ENCODE peak calls at places on chromosome 13, in ten cellular contexts. C is H7; N is hepatocyte; X is DND-41; Y is thoracic aorta; B is colonic mucosa; T is CD8-positive, alpha-beta T cell; H is OCI-LY7; V is left lung; U is ascending aorta. S is an unnamed sample.

GRCh38 chr13:35954207-35954560 is 177.0 kb downstream of the DCLK1 start:
- DNase-seq in C (no peak), N (no peak), X (no peak), Y (no peak), B (no peak), T (no peak), H (no peak), V (no peak), U (no peak), S (no peak)

GRCh38 chr13:40562975-40563349 is 103.5 kb downstream of the FOXO1 start:
- DNase-seq in C (no peak), N (no peak), X (no peak), Y (no peak), B (no peak), T (no peak), H (no peak), V (peak; percentile 82), U (no peak), S (no peak)

GRCh38 chr13:77065456-77066147 is 38.6 kb upstream of the FBXL3 start:
- DNase-seq in C (no peak), N (no peak), X (no peak), Y (no peak), B (no peak), T (no peak), H (no peak), V (no peak), U (no peak), S (no peak)

GRCh38 chr13:80337706-80338105 is 3.2 kb downstream of the SPRY2 start:
- DNase-seq in C (no peak), N (no peak), X (no peak), Y (no peak), B (no peak), T (no peak), H (no peak), V (no peak), U (no peak), S (no peak)

GRCh38 chr13:103730407-103730806 is 664.2 kb upstream of the SLC10A2 start:
- DNase-seq in C (no peak), N (no peak), X (no peak), Y (no peak), B (no peak), T (no peak), H (no peak), V (no peak), U (no peak), S (no peak)

GRCh38 chr13:91017669-91018053 is 329.8 kb upstream of the MIR17HG start:
- DNase-seq in C (no peak), N (peak; percentile 18), X (no peak), Y (no peak), B (no peak), T (no peak), H (no peak), V (peak; percentile 34), U (no peak), S (no peak)

GRCh38 chr13:45393941-45394570 is 24.1 kb downstream of the SLC25A30 start:
- DNase-seq in C (peak; percentile 92), N (peak; percentile 74), X (peak; percentile 43), Y (no peak), B (no peak), T (no peak), H (peak; percentile 54), V (no peak), U (peak; percentile 65), S (no peak)

GRCh38 chr13:102846261-102847015 is 606 bp downstream of the ERCC5 start:
- DNase-seq in C (no peak), N (peak; percentile 55), X (peak; percentile 65), Y (no peak), B (peak; percentile 57), T (peak; percentile 24), H (peak; percentile 69), V (peak; percentile 72), U (peak; percentile 72), S (peak; percentile 37)

GRCh38 chr13:98478134-98479129 is 98.5 kb downstream of the STK24 start:
- DNase-seq in C (peak; percentile 70), N (no peak), X (no peak), Y (no peak), B (no peak), T (no peak), H (peak; percentile 6), V (no peak), U (no peak), S (peak; percentile 43)

GRCh38 chr13:106581268-106581667 is 13.3 kb upstream of the ARGLU1 start:
- DNase-seq in C (no peak), N (no peak), X (no peak), Y (no peak), B (no peak), T (no peak), H (no peak), V (no peak), U (no peak), S (no peak)

GRCh38 chr13:70188567-70188966 is 80.3 kb upstream of the KLHL1 start:
- DNase-seq in C (no peak), N (no peak), X (no peak), Y (no peak), B (no peak), T (no peak), H (no peak), V (no peak), U (no peak), S (no peak)

GRCh38 chr13:70894258-70894657 is 786.0 kb upstream of the KLHL1 start:
- DNase-seq in C (no peak), N (no peak), X (no peak), Y (no peak), B (no peak), T (no peak), H (no peak), V (no peak), U (no peak), S (no peak)

GRCh38 chr13:52405767-52406494 is at the start of gene THSD1:
- DNase-seq in C (peak; percentile 82), N (peak; percentile 45), X (no peak), Y (no peak), B (peak; percentile 38), T (no peak), H (no peak), V (peak; percentile 85), U (peak; percentile 77), S (no peak)

GRCh38 chr13:39788097-39788496 is 132.6 kb downstream of the COG6 start:
- DNase-seq in C (no peak), N (no peak), X (no peak), Y (no peak), B (no peak), T (no peak), H (no peak), V (no peak), U (no peak), S (no peak)

GRCh38 chr13:43830481-43830873 is 43.7 kb upstream of the ENOX1 start:
- DNase-seq in C (no peak), N (peak; percentile 25), X (no peak), Y (no peak), B (no peak), T (no peak), H (no peak), V (no peak), U (no peak), S (no peak)

GRCh38 chr13:48398450-48399095 is 14.3 kb downstream of the LPAR6 start:
- DNase-seq in C (no peak), N (no peak), X (no peak), Y (no peak), B (no peak), T (no peak), H (no peak), V (no peak), U (no peak), S (no peak)

GRCh38 chr13:33152389-33152788 is 133.2 kb downstream of the STARD13 start:
- DNase-seq in C (no peak), N (no peak), X (no peak), Y (no peak), B (no peak), T (no peak), H (no peak), V (no peak), U (no peak), S (no peak)

GRCh38 chr13:31088826-31089420 is 72.8 kb downstream of the HSPH1 start:
- DNase-seq in C (no peak), N (no peak), X (no peak), Y (no peak), B (no peak), T (no peak), H (no peak), V (no peak), U (peak; percentile 16), S (no peak)

GRCh38 chr13:37381502-37381901 is 217.1 kb downstream of the POSTN start:
- DNase-seq in C (no peak), N (no peak), X (no peak), Y (no peak), B (no peak), T (no peak), H (no peak), V (no peak), U (no peak), S (no peak)

DNA sequence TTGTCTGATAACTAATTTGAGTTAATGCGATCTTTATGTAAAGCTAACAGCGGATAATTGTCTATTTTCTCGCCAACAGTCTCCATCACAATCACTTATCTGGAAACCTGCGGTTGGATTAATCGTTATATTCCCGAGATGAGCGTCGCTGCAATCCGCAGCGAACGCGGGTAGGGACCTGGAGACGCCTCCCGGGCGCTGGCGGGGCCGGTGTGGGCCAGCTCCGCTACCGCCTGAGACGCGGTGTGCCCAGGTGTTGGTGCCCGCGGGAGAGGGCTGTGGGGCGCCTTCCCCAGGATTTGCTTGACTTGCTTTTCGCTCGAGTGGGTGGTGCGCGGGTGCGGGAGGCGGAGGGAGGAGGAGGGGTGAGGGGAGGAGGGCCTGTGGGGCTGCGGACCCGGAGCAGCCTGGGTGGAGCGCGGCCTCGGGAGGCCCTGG is 38.3 kb downstream of the SOX1 start:
- DNase-seq in C (peak; percentile 78), N (no peak), X (no peak), Y (no peak), B (no peak), T (no peak), H (no peak), V (no peak), U (no peak), S (no peak)
- H3K4me3 ChIP-seq in C (peak overlapping the region; percentile 32), N (no peak overlapping the region), X (no peak overlapping the region), Y (no peak overlapping the region), B (no peak overlapping the region), T (no peak overlapping the region), H (no peak overlapping the region), V (no peak overlapping the region), U (no peak overlapping the region), S (no peak overlapping the region)

GRCh38 chr13:110559986-110560385 is 1.5 kb downstream of the RAB20 start:
- DNase-seq in C (no peak), N (no peak), X (no peak), Y (no peak), B (no peak), T (no peak), H (no peak), V (no peak), U (no peak), S (no peak)
- H3K4me3 ChIP-seq in C (no peak overlapping the region), N (peak overlapping the region; percentile 97), X (no peak overlapping the region), Y (peak overlapping the region; percentile 88), B (peak overlapping the region; percentile 84), T (no peak overlapping the region), H (no peak overlapping the region), V (peak overlapping the region; percentile 80), U (peak overlapping the region; percentile 82), S (no peak overlapping the region)

GRCh38 chr13:24264976-24265375 is 44.4 kb upstream of the C1QTNF9 start:
- DNase-seq in C (no peak), N (no peak), X (peak; percentile 75), Y (no peak), B (no peak), T (peak; percentile 76), H (no peak), V (peak; percentile 77), U (no peak), S (no peak)
- H3K4me3 ChIP-seq in C (no peak overlapping the region), N (no peak overlapping the region), X (no peak overlapping the region), Y (no peak overlapping the region), B (no peak overlapping the region), T (peak overlapping the region; percentile 23), H (no peak overlapping the region), V (no peak overlapping the region), U (no peak overlapping the region), S (no peak overlapping the region)

GRCh38 chr13:97436845-97437244 is 2.9 kb downstream of the RAP2A start:
- DNase-seq in C (no peak), N (no peak), X (no peak), Y (no peak), B (no peak), T (no peak), H (no peak), V (no peak), U (no peak), S (no peak)
- H3K4me3 ChIP-seq in C (no peak overlapping the region), N (no peak overlapping the region), X (no peak overlapping the region), Y (no peak overlapping the region), B (no peak overlapping the region), T (no peak overlapping the region), H (no peak overlapping the region), V (no peak overlapping the region), U (peak overlapping the region; percentile 62), S (no peak overlapping the region)

S was measured in GM12864.